ENCODE peak calls at places on chromosomes 11 and 22, in four cellular contexts. Y, U, N and I are unnamed samples.

GRCh38 chr11:47768090-47768620 is 1.0 kb upstream of the FNBP4 start:
- DNase-seq in Y (peak; percentile 39), U (no peak), N (peak; percentile 11), I (no peak)

GRCh38 chr11:125489166-125489565 is 6.9 kb downstream of the FEZ1 start:
- DNase-seq in Y (no peak), U (no peak), N (no peak), I (no peak)

GRCh38 chr11:35927067-35927466 is 16.8 kb upstream of the LDLRAD3 start:
- DNase-seq in Y (no peak), U (no peak), N (no peak), I (no peak)

GRCh38 chr11:113796663-113797259 is 17.2 kb downstream of the CLDN25 start:
- DNase-seq in Y (peak; percentile 13), U (no peak), N (peak; percentile 15), I (no peak)

GRCh38 chr22:40276877-40277823 is 69.2 kb upstream of the ADSL start:
- DNase-seq in Y (no peak), U (no peak), N (no peak), I (no peak)

GRCh38 chr11:8593935-8594909 is at the start of gene STK33:
- DNase-seq in Y (peak; percentile 55), U (peak; percentile 67), N (peak; percentile 77), I (peak; percentile 48)

GRCh38 chr11:6672006-6672405 is 11.1 kb downstream of the MRPL17 start:
- DNase-seq in Y (no peak), U (no peak), N (no peak), I (no peak)

GRCh38 chr11:34394771-34395300 is 37.0 kb upstream of the ABTB2 start:
- DNase-seq in Y (no peak), U (no peak), N (no peak), I (no peak)

GRCh38 chr11:116793476-116794096 is 1.9 kb upstream of the APOA5 start:
- DNase-seq in Y (no peak), U (no peak), N (no peak), I (no peak)

GRCh38 chr11:15859411-15859810 is 496.9 kb downstream of the SOX6 start:
- DNase-seq in Y (no peak), U (no peak), N (no peak), I (no peak)

GRCh38 chr11:48003926-48004325 is 23.6 kb downstream of the PTPRJ start:
- DNase-seq in Y (no peak), U (no peak), N (no peak), I (no peak)

GRCh38 chr11:2234963-2235362 is 35.4 kb downstream of the ASCL2 start:
- DNase-seq in Y (no peak), U (no peak), N (no peak), I (no peak)

GRCh38 chr11:86176165-86176884 is 68.2 kb upstream of the EED start:
- DNase-seq in Y (no peak), U (peak; percentile 72), N (no peak), I (no peak)

GRCh38 chr22:47423861-47424820 is 661.7 kb downstream of the TBC1D22A start:
- DNase-seq in Y (no peak), U (no peak), N (no peak), I (no peak)

GRCh38 chr22:50526849-50527801 is 1.7 kb upstream of the SCO2 start:
- DNase-seq in Y (no peak), U (no peak), N (no peak), I (peak; percentile 67)

GRCh38 chr11:1953489-1954284 is 6.6 kb downstream of the MRPL23 start:
- DNase-seq in Y (no peak), U (no peak), N (peak; percentile 3), I (no peak)

GRCh38 chr11:73308003-73308962 is at the start of gene ARHGEF17:
- DNase-seq in Y (peak; percentile 74), U (peak; percentile 10), N (peak; percentile 82), I (no peak)